ENCODE peak calls at places on chromosomes 16 and 17, in eight cellular contexts. W is mesendoderm, P is pancreas, Q is sigmoid colon, T is neural progenitor cell, E is AG04450, A is transverse colon, M is GM12878. B is an unnamed sample.

GRCh38 chr17:49680314-49680713 is 2.4 kb upstream of the SPOP start:
- DNase-seq in W (no peak), P (no peak), Q (peak; percentile 55), T (no peak), E (no peak), A (no peak), M (no peak), B (no peak)

GRCh38 chr16:73015612-73016487 is 32.1 kb downstream of the ZFHX3 start:
- DNase-seq in W (no peak), P (peak; percentile 76), Q (peak; percentile 64), T (no peak), E (no peak), A (peak; percentile 14), M (peak; percentile 83), B (no peak)

GRCh38 chr17:81309140-81309858 is 14.2 kb upstream of the SLC38A10 start:
- DNase-seq in W (peak; percentile 90), P (peak; percentile 87), Q (peak; percentile 95), T (peak; percentile 77), E (no peak), A (peak; percentile 96), M (no peak), B (peak; percentile 96)

GRCh38 chr17:16953347-16953746 is 18.6 kb downstream of the TNFRSF13B start:
- DNase-seq in W (no peak), P (no peak), Q (no peak), T (no peak), E (no peak), A (no peak), M (no peak), B (no peak)

GRCh38 chr16:73196670-73197069 is 148.7 kb upstream of the ZFHX3 start:
- DNase-seq in W (peak; percentile 88), P (peak; percentile 52), Q (peak; percentile 84), T (peak; percentile 85), E (no peak), A (peak; percentile 75), M (peak; percentile 24), B (peak; percentile 63)

GRCh38 chr16:19432429-19432828 is 14.7 kb downstream of the TMC5 start:
- DNase-seq in W (peak; percentile 55), P (peak; percentile 49), Q (no peak), T (no peak), E (no peak), A (peak; percentile 39), M (no peak), B (no peak)

GRCh38 chr17:36016555-36016954 is 1.2 kb downstream of the CCL23 start:
- DNase-seq in W (no peak), P (no peak), Q (no peak), T (no peak), E (no peak), A (no peak), M (no peak), B (no peak)

GRCh38 chr17:76565728-76566612 is 19.7 kb downstream of the ST6GALNAC2 start:
- DNase-seq in W (peak; percentile 21), P (no peak), Q (no peak), T (no peak), E (no peak), A (no peak), M (no peak), B (no peak)

GRCh38 chr16:88349153-88349902 is 33.4 kb upstream of the ZNF469 start:
- DNase-seq in W (no peak), P (no peak), Q (peak; percentile 47), T (no peak), E (no peak), A (no peak), M (no peak), B (no peak)

GRCh38 chr17:35174835-35175334 is 19.3 kb downstream of the SLC35G3 start:
- DNase-seq in W (no peak), P (no peak), Q (no peak), T (no peak), E (no peak), A (no peak), M (no peak), B (no peak)

GRCh38 chr16:66578596-66579531 is at the start of gene CMTM2:
- DNase-seq in W (no peak), P (no peak), Q (no peak), T (no peak), E (no peak), A (no peak), M (no peak), B (no peak)

GRCh38 chr16:74759564-74759963 is 15.1 kb downstream of the FA2H start:
- DNase-seq in W (no peak), P (no peak), Q (no peak), T (no peak), E (no peak), A (no peak), M (no peak), B (no peak)

GRCh38 chr17:72394531-72394930 is 273.7 kb downstream of the SOX9 start:
- DNase-seq in W (no peak), P (no peak), Q (no peak), T (no peak), E (no peak), A (no peak), M (no peak), B (no peak)

GRCh38 chr16:84919267-84919666 is 92.1 kb downstream of the ZDHHC7 start:
- DNase-seq in W (no peak), P (no peak), Q (no peak), T (no peak), E (no peak), A (no peak), M (no peak), B (peak; percentile 7)

GRCh38 chr16:63776437-63776836 is 1345.4 kb downstream of the CDH11 start:
- DNase-seq in W (no peak), P (no peak), Q (no peak), T (no peak), E (no peak), A (no peak), M (no peak), B (no peak)

GRCh38 chr16:9297437-9298113 is 206.1 kb downstream of the HAPSTR1 start:
- DNase-seq in W (peak; percentile 70), P (no peak), Q (peak; percentile 72), T (peak; percentile 61), E (no peak), A (no peak), M (no peak), B (peak; percentile 19)

GRCh38 chr17:29717817-29718216 is 95.1 kb upstream of the CORO6 start:
- DNase-seq in W (no peak), P (no peak), Q (no peak), T (no peak), E (no peak), A (no peak), M (no peak), B (no peak)

GRCh38 chr16:67648764-67649407 is 3.9 kb downstream of the CARMIL2 start:
- DNase-seq in W (no peak), P (no peak), Q (no peak), T (no peak), E (no peak), A (no peak), M (no peak), B (no peak)
- H3K27me3 ChIP-seq in W (no peaks in the 10 kb centered on the region), P (no peaks in the 10 kb centered on the region), Q (peaks cover 88% of the 10 kb centered on the region), T (peaks cover 58% of the 10 kb centered on the region), E (peaks cover 62% of the 10 kb centered on the region), A (peaks cover 99% of the 10 kb centered on the region), M (no peaks in the 10 kb centered on the region), B (peaks cover 82% of the 10 kb centered on the region)

GRCh38 chr17:47728214-47728877 is 4.7 kb upstream of the TBX21 start:
- DNase-seq in W (no peak), P (no peak), Q (no peak), T (no peak), E (no peak), A (no peak), M (no peak), B (no peak)

GRCh38 chr17:47726796-47727703 is 6.0 kb upstream of the TBX21 start:
- DNase-seq in W (peak; percentile 39), P (no peak), Q (no peak), T (no peak), E (no peak), A (no peak), M (no peak), B (no peak)

GRCh38 chr17:47729486-47729885 is 3.5 kb upstream of the TBX21 start:
- DNase-seq in W (no peak), P (no peak), Q (no peak), T (no peak), E (no peak), A (no peak), M (no peak), B (no peak)

GRCh38 chr17:47725446-47726109 is 7.5 kb upstream of the TBX21 start:
- DNase-seq in W (no peak), P (no peak), Q (no peak), T (no peak), E (no peak), A (no peak), M (no peak), B (peak; percentile 23)

DNA sequence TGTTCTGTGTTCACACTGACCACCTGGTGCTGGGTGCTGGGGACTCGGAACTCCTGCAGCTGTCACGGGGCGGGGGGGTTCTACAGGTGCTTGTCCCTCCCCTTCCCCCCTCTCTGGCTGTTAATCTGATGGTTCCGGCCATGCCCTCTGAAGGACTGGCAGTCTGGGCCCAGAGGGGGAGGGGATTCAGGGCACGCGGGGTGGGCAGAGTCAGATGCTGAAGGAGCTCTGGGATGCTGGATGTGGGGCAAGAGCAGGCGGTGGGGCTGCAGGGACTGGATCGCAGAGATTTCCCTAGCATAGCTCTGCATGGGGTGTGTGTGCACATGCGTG is 5.4 kb upstream of the TBX21 start:
- DNase-seq in W (no peak), P (no peak), Q (no peak), T (no peak), E (no peak), A (no peak), M (no peak), B (no peak)
- H3K27me3 ChIP-seq in W (peaks cover 4% of the 10 kb centered on the region), P (peaks cover 4% of the 10 kb centered on the region), Q (peaks cover 25% of the 10 kb centered on the region), T (peaks cover 38% of the 10 kb centered on the region), E (peaks cover 84% of the 10 kb centered on the region), A (peaks cover 52% of the 10 kb centered on the region), M (peaks cover 1% of the 10 kb centered on the region), B (peaks cover 32% of the 10 kb centered on the region)

GRCh38 chr17:48616719-48617514 is 1.8 kb upstream of the HOXB8 start:
- DNase-seq in W (no peak), P (no peak), Q (no peak), T (no peak), E (no peak), A (no peak), M (no peak), B (no peak)
- H3K27me3 ChIP-seq in W (peaks cover 90% of the 10 kb centered on the region), P (peaks cover 32% of the 10 kb centered on the region), Q (peaks cover 96% of the 10 kb centered on the region), T (peaks cover 100% of the 10 kb centered on the region), E (peaks cover 81% of the 10 kb centered on the region), A (peaks cover 100% of the 10 kb centered on the region), M (peaks cover 28% of the 10 kb centered on the region), B (peaks cover 52% of the 10 kb centered on the region)

GRCh38 chr17:40481106-40481505 is 20.3 kb downstream of the TNS4 start:
- DNase-seq in W (no peak), P (no peak), Q (no peak), T (no peak), E (no peak), A (no peak), M (no peak), B (no peak)

GRCh38 chr17:40483679-40484078 is 17.7 kb downstream of the TNS4 start:
- DNase-seq in W (peak; percentile 96), P (no peak), Q (no peak), T (no peak), E (no peak), A (no peak), M (no peak), B (no peak)

GRCh38 chr17:40480501-40481003 is 20.9 kb downstream of the TNS4 start:
- DNase-seq in W (peak; percentile 90), P (no peak), Q (no peak), T (no peak), E (no peak), A (peak; percentile 47), M (peak; percentile 8), B (no peak)

GRCh38 chr17:40484285-40484972 is 17.0 kb downstream of the TNS4 start:
- DNase-seq in W (no peak), P (no peak), Q (no peak), T (no peak), E (no peak), A (no peak), M (no peak), B (no peak)

GRCh38 chr17:40482722-40483121 is 18.7 kb downstream of the TNS4 start:
- DNase-seq in W (no peak), P (no peak), Q (no peak), T (no peak), E (no peak), A (no peak), M (no peak), B (no peak)
- H3K27me3 ChIP-seq in W (no peaks in the 10 kb centered on the region), P (no peaks in the 10 kb centered on the region), Q (no peaks in the 10 kb centered on the region), T (no peaks in the 10 kb centered on the region), E (no peaks in the 10 kb centered on the region), A (no peaks in the 10 kb centered on the region), M (no peaks in the 10 kb centered on the region), B (no peaks in the 10 kb centered on the region)

B was measured in psoas muscle.